ENCODE peak calls at places on chromosomes 1 and 21, in five cellular contexts. Z, N, S, H and M are unnamed samples.
A peak's percentile ranks its signal among the peaks of the same experiment; 100 is the strongest.

GRCh38 chr21:40016667-40017066 is 149.4 kb downstream of the PCP4 start:
- DNase-seq in H (no peak), Z (no peak), N (no peak), S (no peak), M (no peak)

GRCh38 chr1:118960026-118960561 is 28.0 kb downstream of the TBX15 start:
- DNase-seq in S (no peak), H (no peak), Z (no peak), N (no peak), M (no peak)

GRCh38 chr1:171935086-171935485 is 93.8 kb downstream of the DNM3 start:
- DNase-seq in N (no peak), Z (no peak), S (no peak), H (no peak), M (no peak)

GRCh38 chr1:230145505-230145899 is 78.5 kb downstream of the GALNT2 start:
- DNase-seq in Z (no peak), S (no peak), H (no peak), N (no peak), M (no peak)

GRCh38 chr1:30763654-30764248 is 6.2 kb upstream of the LAPTM5 start:
- DNase-seq in N (no peak), H (peak; percentile 73), Z (no peak), S (no peak), M (no peak)

GRCh38 chr1:51331206-51332100 is 1.1 kb upstream of the TTC39A start:
- DNase-seq in H (no peak), N (no peak), Z (no peak), S (no peak), M (no peak)

GRCh38 chr1:206498685-206499084 is 8.6 kb upstream of the RASSF5 start:
- DNase-seq in S (peak; percentile 93), H (no peak), Z (no peak), N (no peak), M (no peak)

GRCh38 chr1:201591348-201591747 is 52.4 kb downstream of the NAV1 start:
- DNase-seq in S (no peak), H (no peak), N (no peak), Z (no peak), M (no peak)

GRCh38 chr1:38068220-38068979 is 21.8 kb upstream of the POU3F1 start:
- DNase-seq in H (no peak), N (no peak), S (no peak), Z (no peak), M (no peak)

GRCh38 chr1:56073614-56074356 is 505.6 kb downstream of the PLPP3 start:
- DNase-seq in H (peak; percentile 57), N (no peak), S (no peak), Z (no peak), M (no peak)

GRCh38 chr21:26332873-26333272 is 162.3 kb upstream of the APP start:
- DNase-seq in Z (no peak), H (no peak), S (no peak), N (no peak), M (no peak)

GRCh38 chr1:117970251-117970650 is 40.7 kb downstream of the WDR3 start:
- DNase-seq in Z (no peak), H (no peak), S (no peak), N (no peak), M (no peak)

GRCh38 chr1:222926566-222926965 is 111.7 kb downstream of the DISP1 start:
- DNase-seq in N (no peak), Z (no peak), S (no peak), H (no peak), M (no peak)

GRCh38 chr1:9319208-9319788 is 26.6 kb downstream of the SPSB1 start:
- DNase-seq in S (no peak), Z (no peak), N (no peak), H (no peak), M (no peak)

GRCh38 chr1:54080598-54081049 is 27.2 kb downstream of the TCEANC2 start:
- DNase-seq in N (no peak), H (no peak), Z (no peak), S (no peak), M (no peak)

GRCh38 chr1:156483397-156483796 is 17.2 kb downstream of the MEF2D start:
- DNase-seq in Z (no peak), S (no peak), N (no peak), H (no peak), M (no peak)

GRCh38 chr1:37338658-37339057 is 135.7 kb upstream of the ZC3H12A start:
- DNase-seq in N (no peak), H (peak; percentile 99), S (no peak), Z (no peak), M (no peak)

GRCh38 chr1:77271851-77272250 is 10.0 kb upstream of the AK5 start:
- DNase-seq in Z (no peak), S (no peak), H (no peak), N (no peak), M (no peak)

GRCh38 chr1:19476440-19477190 is 8.7 kb downstream of the CAPZB start:
- DNase-seq in H (peak; percentile 31), N (no peak), Z (no peak), S (no peak), M (no peak)

GRCh38 chr1:179441456-179441855 is 75.7 kb downstream of the AXDND1 start:
- DNase-seq in H (no peak), N (no peak), S (no peak), Z (no peak), M (no peak)

GRCh38 chr21:20662523-20662922 is 335.7 kb upstream of the NCAM2 start:
- DNase-seq in H (no peak), Z (no peak), S (no peak), N (no peak), M (no peak)

GRCh38 chr1:43980255-43981134 is 1.5 kb downstream of the B4GALT2 start:
- DNase-seq in H (no peak), N (no peak), Z (no peak), S (peak; percentile 64), M (no peak)

GRCh38 chr1:170765712-170766330 is 101.9 kb downstream of the PRRX1 start:
- DNase-seq in Z (no peak), S (peak; percentile 7), N (no peak), H (peak; percentile 77), M (no peak)

GRCh38 chr1:35278886-35279554 is 10.5 kb downstream of the ZMYM4 start:
- DNase-seq in S (no peak), Z (no peak), H (no peak), N (no peak), M (no peak)

GRCh38 chr1:182786223-182787001 is 3.2 kb upstream of the NPL start:
- DNase-seq in S (peak; percentile 8), N (peak; percentile 2), H (peak; percentile 75), Z (peak; percentile 22), M (no peak)

GRCh38 chr1:14929547-14930223 is 223.9 kb upstream of the TMEM51 start:
- DNase-seq in H (peak; percentile 58), N (no peak), Z (no peak), S (no peak), M (no peak)

GRCh38 chr1:99661780-99662179 is 15.9 kb downstream of the PALMD start:
- DNase-seq in Z (no peak), N (no peak), H (no peak), S (no peak), M (no peak)

GRCh38 chr1:204294371-204294770 is 65.4 kb downstream of the PLEKHA6 start:
- DNase-seq in N (no peak), S (peak; percentile 90), Z (no peak), H (no peak), M (no peak)

GRCh38 chr1:89200668-89201488 is 2.1 kb upstream of the GBP4 start:
- DNase-seq in S (no peak), H (no peak), N (no peak), Z (no peak), M (no peak)

GRCh38 chr1:23459338-23459757 is 24.6 kb downstream of the ASAP3 start:
- DNase-seq in S (no peak), H (no peak), Z (no peak), N (no peak), M (no peak)

GRCh38 chr1:162854245-162854860 is 6.6 kb downstream of the CCDC190 start:
- DNase-seq in S (peak; percentile 70), N (peak; percentile 19), Z (peak; percentile 28), H (peak; percentile 64), M (peak; percentile 11)

GRCh38 chr1:209202826-209203439 is 380.6 kb upstream of the CAMK1G start:
- DNase-seq in N (no peak), H (peak; percentile 88), Z (no peak), S (peak; percentile 49), M (no peak)

GRCh38 chr1:160629286-160630210 is 17.3 kb downstream of the SLAMF1 start:
- DNase-seq in N (peak; percentile 79), S (no peak), H (peak; percentile 69), Z (peak; percentile 52), M (peak; percentile 73)

GRCh38 chr1:41419584-41420295 is 58.5 kb downstream of the FOXO6 start:
- DNase-seq in S (no peak), Z (no peak), N (no peak), H (no peak), M (no peak)

GRCh38 chr1:2106681-2107405 is 56.6 kb downstream of the PRKCZ start:
- DNase-seq in H (no peak), S (no peak), N (no peak), Z (no peak), M (no peak)

GRCh38 chr1:194013561-194013960 is 827.1 kb upstream of the B3GALT2 start:
- DNase-seq in S (peak; percentile 4), H (no peak), N (no peak), Z (no peak), M (no peak)

GRCh38 chr1:218640213-218640612 is 295.1 kb downstream of the TGFB2 start:
- DNase-seq in H (no peak), S (no peak), N (no peak), Z (no peak), M (no peak)

GRCh38 chr1:64915381-64916274 is 50.7 kb downstream of the JAK1 start:
- DNase-seq in S (peak; percentile 67), H (no peak), Z (no peak), N (no peak), M (no peak)